ENCODE peak calls at places on chromosome 10, in five cellular contexts. X is stomach, Z is uterus, W is H1, F is heart right ventricle. L is an unnamed sample. For H3K4me1, the result is how much of the 10 kb centered on the place peaks cover.

GRCh38 chr10:48333856-48334255 is 27.4 kb downstream of the MAPK8 start:
- DNase-seq in W (no peak), F (no peak), Z (no peak), X (no peak), L (no peak)

GRCh38 chr10:110216240-110216639 is 8.8 kb downstream of the MXI1 start:
- DNase-seq in X (no peak), F (no peak), W (no peak), Z (no peak), L (no peak)

GRCh38 chr10:128661404-128662197 is 535.4 kb upstream of the MKI67 start:
- DNase-seq in Z (no peak), F (no peak), W (no peak), X (no peak), L (no peak)

GRCh38 chr10:27779462-27779861 is 33.8 kb upstream of the MKX start:
- DNase-seq in F (no peak), X (no peak), W (no peak), Z (no peak), L (no peak)

GRCh38 chr10:73625004-73625883 is 16.0 kb downstream of the MYOZ1 start:
- DNase-seq in X (no peak), Z (no peak), W (no peak), F (no peak), L (no peak)

GRCh38 chr10:80477813-80478212 is 23.7 kb downstream of the TSPAN14 start:
- DNase-seq in W (no peak), Z (no peak), F (no peak), X (no peak), L (no peak)

GRCh38 chr10:99943908-99944307 is 65.8 kb downstream of the DNMBP start:
- DNase-seq in Z (no peak), W (no peak), X (no peak), F (no peak), L (no peak)

GRCh38 chr10:89547853-89548513 is 12.6 kb upstream of the SLC16A12 start:
- DNase-seq in Z (no peak), F (no peak), W (no peak), X (no peak), L (no peak)

GRCh38 chr10:119734396-119735332 is 8.8 kb downstream of the INPP5F start:
- DNase-seq in Z (no peak), X (no peak), W (no peak), F (no peak), L (no peak)

GRCh38 chr10:50586740-50587088 is 37.0 kb downstream of the SGMS1 start:
- DNase-seq in X (no peak), Z (no peak), W (no peak), F (no peak), L (no peak)

GRCh38 chr10:99571816-99572215 is 39.1 kb downstream of the NKX2-3 start:
- DNase-seq in F (no peak), W (no peak), Z (no peak), X (no peak), L (no peak)

GRCh38 chr10:111874586-111874985 is 309.0 kb downstream of the GPAM start:
- DNase-seq in W (no peak), F (no peak), Z (no peak), X (no peak), L (no peak)

GRCh38 chr10:546451-546850 is 143.0 kb downstream of the DIP2C start:
- DNase-seq in X (no peak), Z (no peak), W (no peak), F (no peak), L (no peak)

GRCh38 chr10:36385693-36386092 is 739.7 kb upstream of the ANKRD30A start:
- DNase-seq in W (no peak), F (no peak), Z (no peak), X (no peak), L (no peak)

GRCh38 chr10:36383349-36383748 is 741.3 kb upstream of the FZD8 start:
- DNase-seq in F (no peak), X (no peak), Z (no peak), W (no peak), L (no peak)

GRCh38 chr10:36381748-36382147 is 739.7 kb upstream of the FZD8 start:
- DNase-seq in F (no peak), Z (no peak), W (no peak), X (no peak), L (no peak)

GRCh38 chr10:36375107-36375506 is 733.0 kb upstream of the FZD8 start:
- DNase-seq in F (no peak), X (no peak), Z (no peak), W (no peak), L (no peak)

DNA sequence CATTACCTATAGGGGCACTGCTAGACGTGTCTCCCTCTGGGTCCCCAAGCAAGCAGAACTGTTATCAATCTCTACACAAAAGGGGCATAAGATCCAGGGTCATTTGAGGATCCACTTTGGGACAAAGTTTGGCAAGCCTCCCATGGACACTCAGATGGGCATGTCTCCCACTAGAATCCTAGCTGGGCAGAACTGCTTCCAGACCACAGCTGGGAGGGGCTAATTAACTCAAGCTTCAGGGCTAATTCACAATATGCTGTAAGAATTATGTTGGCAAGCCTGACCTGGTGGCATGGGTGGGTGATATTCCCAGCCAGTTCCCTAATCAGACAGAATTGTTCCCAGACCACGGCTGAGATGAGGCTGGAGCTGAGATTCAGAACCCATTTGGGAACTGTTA is 738.4 kb upstream of the FZD8 start:
- DNase-seq in W (no peak), F (no peak), Z (no peak), X (no peak), L (no peak)
- TF ChIP-seq CTCF in W (no peak), F (no peak), Z (no peak), X (no peak), L (no peak)

DNA sequence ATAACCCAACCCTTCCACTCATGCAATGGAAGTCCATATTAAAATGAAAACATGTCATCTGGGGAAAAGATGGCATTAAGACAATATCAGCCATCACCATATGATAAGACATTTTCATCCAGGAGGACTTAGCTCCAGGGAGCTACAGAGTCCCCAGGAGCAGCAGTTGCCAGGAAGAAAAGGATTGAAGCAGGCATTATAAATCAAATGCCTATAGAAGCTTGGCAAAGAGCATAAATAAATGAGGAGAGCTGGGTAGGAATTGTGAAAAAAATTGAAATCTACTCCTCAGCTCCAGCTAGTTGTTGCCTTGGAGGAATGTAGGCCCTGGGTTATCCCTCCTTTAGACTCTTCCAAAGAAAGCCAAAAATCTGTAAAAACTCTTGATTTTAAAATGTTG is 42.5 kb downstream of the FAM13C start:
- DNase-seq in F (no peak), X (no peak), W (no peak), Z (no peak), L (no peak)
- H3K4me3 ChIP-seq in F (no peak), X (no peak), W (no peak), Z (no peak), L (no peak)

GRCh38 chr10:102629661-102630614 is 14.3 kb upstream of the TRIM8 start:
- DNase-seq in X (no peak), W (peak), Z (no peak), F (no peak), L (no peak)

GRCh38 chr10:102627141-102627445 is 17.2 kb upstream of the TRIM8 start:
- DNase-seq in W (no peak), Z (no peak), X (no peak), F (no peak), L (no peak)

GRCh38 chr10:102626026-102626686 is 18.1 kb upstream of the TRIM8 start:
- DNase-seq in X (no peak), Z (no peak), F (no peak), W (no peak), L (no peak)

GRCh38 chr10:102628451-102628911 is 15.8 kb upstream of the TRIM8 start:
- DNase-seq in F (peak), Z (peak), X (no peak), W (no peak), L (no peak)

DNA sequence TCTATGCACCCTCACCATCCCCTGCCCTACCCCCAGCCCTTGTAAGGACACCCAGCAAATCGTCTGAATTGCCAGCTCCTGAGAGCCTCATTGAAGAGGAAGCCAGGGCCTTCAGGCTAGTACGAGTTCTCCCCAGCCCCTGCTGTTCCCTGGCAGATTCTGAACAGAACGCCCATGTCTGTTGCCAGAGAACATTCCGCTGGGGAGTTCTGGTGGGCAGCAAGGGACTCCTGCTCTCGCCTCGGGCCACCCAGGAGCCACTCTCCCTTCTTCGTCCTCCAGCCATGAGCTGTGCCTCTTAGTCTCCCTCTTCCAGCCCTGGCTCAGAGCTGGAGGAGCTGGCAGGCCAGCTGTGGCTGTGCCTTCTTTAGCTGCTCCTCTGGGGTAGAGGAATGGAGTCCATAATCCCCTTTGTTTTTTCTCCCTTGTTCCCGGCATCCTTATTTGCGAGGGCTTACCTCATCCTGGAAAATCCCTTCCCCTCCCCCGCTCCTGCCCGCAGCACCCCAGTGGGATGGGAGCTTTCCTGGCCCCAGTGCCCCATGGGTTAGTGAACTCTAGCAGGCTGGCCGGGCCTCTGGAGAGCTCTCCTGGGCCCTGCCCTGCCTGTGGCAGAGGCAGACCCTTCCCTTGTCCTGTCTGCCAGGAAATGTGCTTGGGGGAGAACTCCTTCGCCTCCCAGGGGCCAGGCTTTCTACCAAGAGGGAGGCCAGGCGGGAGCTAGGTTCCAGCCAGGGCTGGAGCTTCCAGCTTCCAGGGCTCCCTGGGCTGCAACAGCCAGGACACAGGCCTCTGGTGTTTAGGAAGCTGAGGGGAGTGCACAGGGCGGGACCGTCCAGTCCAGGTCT is 16.6 kb upstream of the TRIM8 start:
- DNase-seq in X (no peak), Z (peak), W (peak), F (peak), L (no peak)
- H3K4me1 ChIP-seq in X (half or more), Z (under half), W (under half), F (half or more), L (half or more)

DNA sequence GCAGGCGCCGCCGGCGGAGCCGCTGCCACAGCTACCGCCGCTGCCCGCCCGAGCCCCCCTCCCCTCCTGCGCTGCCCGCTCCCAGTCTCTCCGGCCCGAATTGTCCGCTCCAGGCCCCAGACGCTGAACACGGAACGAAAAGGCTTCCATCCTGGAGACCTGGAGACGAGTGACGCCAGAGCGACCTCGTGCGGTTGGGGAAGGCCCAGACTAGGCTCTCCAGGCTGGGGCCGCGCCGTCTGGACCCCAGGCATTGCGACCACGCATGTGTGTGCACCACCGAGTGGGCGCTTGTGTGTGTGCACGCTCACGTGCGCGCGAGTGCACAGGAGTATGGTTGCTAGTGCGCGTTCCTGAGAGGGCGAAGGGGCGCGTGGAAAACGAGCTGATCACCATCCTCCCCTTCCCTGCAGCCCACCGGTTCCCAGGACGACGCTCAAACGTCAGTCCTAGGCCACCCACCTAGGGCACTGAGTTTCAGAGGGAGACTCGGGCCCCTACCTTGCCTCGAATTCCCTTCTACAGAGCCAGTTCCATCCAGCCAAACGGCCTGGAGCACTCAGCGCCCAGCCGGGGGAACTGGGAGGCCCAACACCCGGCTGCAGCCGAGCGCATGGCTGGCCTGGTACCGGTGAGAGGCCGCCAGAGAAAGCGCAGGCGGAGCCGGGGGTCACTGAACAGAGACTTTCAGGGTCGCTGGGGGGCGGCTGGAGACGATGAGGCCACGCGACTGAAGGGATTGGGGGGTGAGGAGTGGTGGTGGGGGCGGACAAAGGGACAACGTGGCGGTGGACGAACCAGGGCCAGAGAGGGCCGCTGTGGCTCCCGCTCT is 11.6 kb downstream of the LBX1 start:
- DNase-seq in X (no peak), Z (no peak), W (peak), F (no peak), L (no peak)
- TF ChIP-seq CTCF in X (no peak), Z (no peak), W (peak), F (peak), L (no peak)

GRCh38 chr10:120982507-120982906 is 131.3 kb downstream of the WDR11 start:
- DNase-seq in F (no peak), X (no peak), W (no peak), Z (no peak), L (no peak)

GRCh38 chr10:120978589-120979252 is 127.6 kb downstream of the WDR11 start:
- DNase-seq in F (no peak), W (no peak), Z (peak), X (no peak), L (no peak)

GRCh38 chr10:120981601-120982381 is 130.6 kb downstream of the WDR11 start:
- DNase-seq in F (no peak), W (no peak), X (no peak), Z (no peak), L (peak)

GRCh38 chr10:120979435-120980315 is 128.5 kb downstream of the WDR11 start:
- DNase-seq in Z (peak), F (no peak), X (peak), W (peak), L (no peak)

DNA sequence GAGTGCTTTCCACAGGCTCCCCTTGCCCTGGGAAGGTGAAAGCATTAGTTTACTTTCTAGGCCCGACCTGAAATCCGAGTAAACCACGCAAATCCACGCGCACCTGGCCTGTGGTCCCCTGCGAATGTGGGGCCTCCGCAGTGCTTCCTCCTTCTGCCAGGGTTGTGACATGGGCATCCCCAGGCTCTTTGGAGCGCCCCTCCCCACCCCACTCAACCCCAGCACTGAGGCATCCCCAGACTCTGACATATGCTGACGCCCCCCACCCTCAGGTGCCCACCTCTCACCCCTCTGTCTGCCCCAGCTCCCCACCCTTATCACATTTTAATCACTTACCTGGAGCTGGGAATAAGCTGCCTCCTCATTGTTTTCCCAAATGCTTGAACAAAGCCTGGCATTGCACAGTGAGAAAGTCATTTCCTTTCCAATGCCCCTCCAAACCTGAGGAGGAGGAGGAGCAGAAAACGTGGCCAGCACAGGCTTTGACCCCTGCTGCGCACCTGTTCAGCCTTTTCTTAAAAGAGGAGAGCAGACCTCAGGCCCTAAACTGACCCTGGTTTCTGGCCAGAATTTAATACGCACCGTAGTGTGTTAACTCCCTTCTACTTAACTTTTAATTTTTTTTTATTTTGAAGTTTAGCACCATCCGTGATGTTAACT is 129.3 kb downstream of the WDR11 start:
- DNase-seq in F (no peak), Z (no peak), W (no peak), X (no peak), L (peak)
- H3K4me3 ChIP-seq in F (no peak), Z (no peak), W (peak), X (no peak), L (no peak)

GRCh38 chr10:17671307-17671706 is 27.4 kb downstream of the STAM start:
- DNase-seq in F (no peak), Z (no peak), W (no peak), X (no peak), L (no peak)
- H3K4me1 ChIP-seq in F (under half), Z (under half), W (under half), X (under half), L (under half)

GRCh38 chr10:118544401-118544948 is 51.0 kb downstream of the PRLHR start:
- DNase-seq in F (no peak), W (no peak), X (no peak), Z (no peak), L (no peak)
- TF ChIP-seq CTCF in F (no peak), W (no peak), X (no peak), Z (no peak), L (no peak)

GRCh38 chr10:4383683-4384082 is 442.3 kb upstream of the AKR1E2 start:
- DNase-seq in Z (no peak), W (no peak), X (no peak), F (no peak), L (no peak)
- H3K4me3 ChIP-seq in Z (no peak), W (no peak), X (no peak), F (no peak), L (no peak)

GRCh38 chr10:125881192-125881591 is at the start of gene DHX32:
- DNase-seq in Z (no peak), W (no peak), X (no peak), F (no peak), L (no peak)

GRCh38 chr10:125882596-125882995 is 1.5 kb upstream of the DHX32 start:
- DNase-seq in F (no peak), W (no peak), Z (no peak), X (no peak), L (no peak)

GRCh38 chr10:125886914-125887512 is 5.9 kb upstream of the DHX32 start:
- DNase-seq in X (no peak), F (no peak), Z (no peak), W (no peak), L (no peak)

GRCh38 chr10:125880719-125881118 is 373 bp downstream of the DHX32 start:
- DNase-seq in W (no peak), F (no peak), X (no peak), Z (no peak), L (no peak)

GRCh38 chr10:125883198-125883597 is 2.1 kb upstream of the DHX32 start:
- DNase-seq in X (no peak), F (no peak), Z (no peak), W (no peak), L (no peak)
- H3K4me1 ChIP-seq in X (under half), F (under half), Z (under half), W (under half), L (under half)

L was measured in vagina.